ENCODE peak calls at places on chromosome 4, in eight cellular contexts. One of them, this sample, is unnamed.

GRCh38 chr4:149120331-149121014 is 678.3 kb upstream of the NR3C2 start:
- DNase-seq in brain microvascular endothelial cell: peak
- DNase-seq in HFFc6: no peak
- DNase-seq in H9: no peak
- DNase-seq in uterus: no peak
- DNase-seq in cardiac muscle cell: no peak
- DNase-seq in body of pancreas: no peak
- DNase-seq in type B pancreatic cell: no peak
- DNase-seq in this sample: no peak

GRCh38 chr4:75844151-75844662 is 58.0 kb downstream of the PPEF2 start:
- DNase-seq in brain microvascular endothelial cell: peak
- DNase-seq in HFFc6: peak
- DNase-seq in H9: no peak
- DNase-seq in uterus: peak
- DNase-seq in cardiac muscle cell: no peak
- DNase-seq in body of pancreas: no peak
- DNase-seq in type B pancreatic cell: no peak
- DNase-seq in this sample: no peak

GRCh38 chr4:1608196-1608820 is 75.8 kb downstream of the FAM53A start:
- DNase-seq in brain microvascular endothelial cell: no peak
- DNase-seq in HFFc6: no peak
- DNase-seq in H9: no peak
- DNase-seq in uterus: no peak
- DNase-seq in cardiac muscle cell: no peak
- DNase-seq in body of pancreas: no peak
- DNase-seq in type B pancreatic cell: no peak
- DNase-seq in this sample: no peak

GRCh38 chr4:134408897-134409296 is 207.3 kb upstream of the PABPC4L start:
- DNase-seq in brain microvascular endothelial cell: no peak
- DNase-seq in HFFc6: no peak
- DNase-seq in H9: no peak
- DNase-seq in uterus: no peak
- DNase-seq in cardiac muscle cell: no peak
- DNase-seq in body of pancreas: no peak
- DNase-seq in type B pancreatic cell: no peak
- DNase-seq in this sample: no peak

GRCh38 chr4:79651516-79651915 is 243.5 kb upstream of the GK2 start:
- DNase-seq in brain microvascular endothelial cell: peak
- DNase-seq in HFFc6: no peak
- DNase-seq in H9: peak
- DNase-seq in uterus: no peak
- DNase-seq in cardiac muscle cell: no peak
- DNase-seq in body of pancreas: no peak
- DNase-seq in type B pancreatic cell: no peak
- DNase-seq in this sample: no peak

GRCh38 chr4:55435136-55435535 is 39.4 kb downstream of the TMEM165 start:
- DNase-seq in brain microvascular endothelial cell: no peak
- DNase-seq in HFFc6: peak
- DNase-seq in H9: no peak
- DNase-seq in uterus: no peak
- DNase-seq in cardiac muscle cell: peak
- DNase-seq in body of pancreas: no peak
- DNase-seq in type B pancreatic cell: no peak
- DNase-seq in this sample: no peak

GRCh38 chr4:151417766-151418376 is 8.9 kb downstream of the FHIP1A start:
- DNase-seq in brain microvascular endothelial cell: no peak
- DNase-seq in HFFc6: peak
- DNase-seq in H9: no peak
- DNase-seq in uterus: no peak
- DNase-seq in cardiac muscle cell: no peak
- DNase-seq in body of pancreas: peak
- DNase-seq in type B pancreatic cell: no peak
- DNase-seq in this sample: no peak

GRCh38 chr4:99763635-99764101 is 53.0 kb upstream of the DAPP1 start:
- DNase-seq in brain microvascular endothelial cell: peak
- DNase-seq in HFFc6: peak
- DNase-seq in H9: no peak
- DNase-seq in uterus: no peak
- DNase-seq in cardiac muscle cell: no peak
- DNase-seq in body of pancreas: peak
- DNase-seq in type B pancreatic cell: no peak
- DNase-seq in this sample: no peak

GRCh38 chr4:81635747-81636146 is 164.0 kb upstream of the RASGEF1B start:
- DNase-seq in brain microvascular endothelial cell: no peak
- DNase-seq in HFFc6: no peak
- DNase-seq in H9: no peak
- DNase-seq in uterus: no peak
- DNase-seq in cardiac muscle cell: peak
- DNase-seq in body of pancreas: peak
- DNase-seq in type B pancreatic cell: no peak
- DNase-seq in this sample: no peak

GRCh38 chr4:95506264-95506663 is 42.5 kb downstream of the UNC5C start:
- DNase-seq in brain microvascular endothelial cell: peak
- DNase-seq in HFFc6: no peak
- DNase-seq in H9: no peak
- DNase-seq in uterus: no peak
- DNase-seq in cardiac muscle cell: no peak
- DNase-seq in body of pancreas: no peak
- DNase-seq in type B pancreatic cell: no peak
- DNase-seq in this sample: no peak

GRCh38 chr4:7772708-7773385 is 166.8 kb downstream of the AFAP1 start:
- DNase-seq in brain microvascular endothelial cell: no peak
- DNase-seq in HFFc6: no peak
- DNase-seq in H9: peak
- DNase-seq in uterus: peak
- DNase-seq in cardiac muscle cell: no peak
- DNase-seq in body of pancreas: no peak
- DNase-seq in type B pancreatic cell: no peak
- DNase-seq in this sample: no peak

GRCh38 chr4:101865501-101866062 is 75.1 kb downstream of the BANK1 start:
- DNase-seq in brain microvascular endothelial cell: peak
- DNase-seq in HFFc6: peak
- DNase-seq in H9: no peak
- DNase-seq in uterus: no peak
- DNase-seq in cardiac muscle cell: no peak
- DNase-seq in body of pancreas: no peak
- DNase-seq in type B pancreatic cell: no peak
- DNase-seq in this sample: no peak

GRCh38 chr4:177185151-177185550 is 124.5 kb upstream of the NEIL3 start:
- DNase-seq in brain microvascular endothelial cell: no peak
- DNase-seq in HFFc6: no peak
- DNase-seq in H9: no peak
- DNase-seq in uterus: no peak
- DNase-seq in cardiac muscle cell: no peak
- DNase-seq in body of pancreas: no peak
- DNase-seq in type B pancreatic cell: no peak
- DNase-seq in this sample: no peak

GRCh38 chr4:117225441-117225840 is 140.1 kb upstream of the TRAM1L1 start:
- DNase-seq in brain microvascular endothelial cell: no peak
- DNase-seq in HFFc6: no peak
- DNase-seq in H9: no peak
- DNase-seq in uterus: no peak
- DNase-seq in cardiac muscle cell: no peak
- DNase-seq in body of pancreas: no peak
- DNase-seq in type B pancreatic cell: no peak
- DNase-seq in this sample: no peak

GRCh38 chr4:55183926-55184599 is 58.7 kb upstream of the KDR start:
- DNase-seq in brain microvascular endothelial cell: peak
- DNase-seq in HFFc6: peak
- DNase-seq in H9: peak
- DNase-seq in uterus: no peak
- DNase-seq in cardiac muscle cell: no peak
- DNase-seq in body of pancreas: no peak
- DNase-seq in type B pancreatic cell: no peak
- DNase-seq in this sample: no peak

DNA sequence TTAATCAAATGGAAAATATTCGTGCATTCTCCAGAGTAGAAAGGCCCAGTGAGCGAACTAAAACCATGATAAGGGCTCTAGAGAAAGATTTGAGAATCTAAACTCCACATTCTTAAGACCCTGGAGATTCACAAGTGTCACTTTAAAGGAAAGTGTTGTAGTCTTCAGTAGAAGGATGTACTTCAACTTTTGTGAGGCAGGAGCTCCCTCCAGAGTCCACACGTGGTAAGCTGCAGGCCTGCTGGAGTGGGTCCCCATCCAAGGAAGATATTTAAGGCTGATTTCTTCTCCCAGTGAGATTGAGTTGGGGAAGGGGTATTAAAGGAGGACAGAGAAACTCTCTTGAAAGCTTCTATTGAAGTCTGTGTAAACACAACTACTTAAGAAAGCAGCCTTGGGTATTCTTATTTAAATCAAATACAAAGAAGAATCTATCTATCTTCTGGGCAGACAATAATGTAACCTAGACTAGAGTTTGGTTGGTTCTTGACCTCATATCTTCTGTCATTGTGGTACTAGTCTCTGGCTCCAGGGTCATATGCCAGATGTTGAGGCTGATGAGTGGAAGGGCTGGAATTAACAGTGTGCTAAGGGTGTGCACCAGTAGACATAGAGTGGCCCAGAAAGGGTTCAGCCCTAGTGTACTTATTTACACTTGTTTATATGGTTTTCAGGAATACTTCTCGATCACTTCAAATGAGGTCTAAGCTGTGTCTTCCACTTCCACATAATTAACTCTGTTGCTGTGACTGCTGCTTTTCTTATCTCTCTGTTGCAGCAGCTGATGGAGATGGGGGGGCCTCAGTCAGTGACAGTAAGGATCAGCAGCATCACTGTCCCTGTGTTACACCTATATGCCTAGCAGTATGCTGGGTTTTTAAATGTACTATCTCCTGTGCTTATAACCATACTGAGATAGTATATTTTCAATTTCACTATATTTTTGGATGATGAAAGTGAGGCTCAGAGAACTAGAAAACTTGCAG is 76.1 kb downstream of the HMGB2 start:
- DNase-seq in brain microvascular endothelial cell: peak
- DNase-seq in HFFc6: peak
- DNase-seq in H9: peak
- DNase-seq in uterus: peak
- DNase-seq in cardiac muscle cell: peak
- DNase-seq in body of pancreas: peak
- DNase-seq in type B pancreatic cell: no peak
- DNase-seq in this sample: no peak
- TF ChIP-seq CTCF in brain microvascular endothelial cell: peak
- TF ChIP-seq CTCF in HFFc6: peak
- TF ChIP-seq CTCF in H9: peak
- TF ChIP-seq CTCF in uterus: peak
- TF ChIP-seq CTCF in cardiac muscle cell: peak
- TF ChIP-seq CTCF in body of pancreas: peak
- TF ChIP-seq CTCF in type B pancreatic cell: peak
- TF ChIP-seq CTCF in this sample: peak

DNA sequence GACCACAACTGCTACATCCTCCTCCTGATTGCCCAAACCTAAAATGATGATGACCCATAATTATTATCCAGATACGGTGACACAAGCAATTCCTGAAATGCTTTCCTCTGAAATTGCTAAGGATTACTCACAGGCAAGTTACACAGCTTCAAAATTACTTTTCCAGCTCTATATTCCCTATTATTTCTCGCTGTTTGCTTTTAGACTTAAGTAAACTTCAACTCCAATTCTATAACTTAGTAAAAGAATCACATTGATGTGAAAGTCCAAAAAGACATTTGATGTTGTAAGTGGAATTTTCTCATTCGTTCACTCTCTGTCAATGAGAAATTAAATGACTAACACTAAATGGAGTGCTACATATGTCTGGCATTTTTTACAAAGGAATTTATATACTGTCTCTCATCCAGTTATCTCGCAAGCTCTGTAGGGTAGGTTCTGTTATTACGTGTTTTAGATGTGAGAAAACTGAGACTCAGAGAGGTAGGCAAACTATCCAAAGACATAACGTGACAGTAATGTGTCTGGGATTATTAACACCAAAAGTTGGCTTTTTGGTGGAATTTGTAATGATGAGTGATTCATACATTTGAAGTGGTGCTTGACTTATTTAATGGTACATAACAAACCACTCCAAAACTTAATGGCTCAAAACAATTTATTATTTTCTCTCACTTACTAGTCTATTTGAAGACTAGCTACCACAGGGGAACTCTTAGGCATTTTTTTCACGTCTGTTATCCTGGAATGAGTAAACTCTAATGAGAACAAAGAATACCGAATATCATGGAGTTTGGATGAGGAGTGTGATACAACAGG is 31.5 kb downstream of the PALLD start:
- DNase-seq in brain microvascular endothelial cell: peak
- DNase-seq in HFFc6: peak
- DNase-seq in H9: no peak
- DNase-seq in uterus: no peak
- DNase-seq in cardiac muscle cell: no peak
- DNase-seq in body of pancreas: no peak
- DNase-seq in type B pancreatic cell: no peak
- DNase-seq in this sample: no peak
- TF ChIP-seq CTCF in brain microvascular endothelial cell: no peak
- TF ChIP-seq CTCF in HFFc6: no peak
- TF ChIP-seq CTCF in H9: no peak
- TF ChIP-seq CTCF in uterus: no peak
- TF ChIP-seq CTCF in cardiac muscle cell: no peak
- TF ChIP-seq CTCF in body of pancreas: no peak
- TF ChIP-seq CTCF in type B pancreatic cell: no peak
- TF ChIP-seq CTCF in this sample: no peak

DNA sequence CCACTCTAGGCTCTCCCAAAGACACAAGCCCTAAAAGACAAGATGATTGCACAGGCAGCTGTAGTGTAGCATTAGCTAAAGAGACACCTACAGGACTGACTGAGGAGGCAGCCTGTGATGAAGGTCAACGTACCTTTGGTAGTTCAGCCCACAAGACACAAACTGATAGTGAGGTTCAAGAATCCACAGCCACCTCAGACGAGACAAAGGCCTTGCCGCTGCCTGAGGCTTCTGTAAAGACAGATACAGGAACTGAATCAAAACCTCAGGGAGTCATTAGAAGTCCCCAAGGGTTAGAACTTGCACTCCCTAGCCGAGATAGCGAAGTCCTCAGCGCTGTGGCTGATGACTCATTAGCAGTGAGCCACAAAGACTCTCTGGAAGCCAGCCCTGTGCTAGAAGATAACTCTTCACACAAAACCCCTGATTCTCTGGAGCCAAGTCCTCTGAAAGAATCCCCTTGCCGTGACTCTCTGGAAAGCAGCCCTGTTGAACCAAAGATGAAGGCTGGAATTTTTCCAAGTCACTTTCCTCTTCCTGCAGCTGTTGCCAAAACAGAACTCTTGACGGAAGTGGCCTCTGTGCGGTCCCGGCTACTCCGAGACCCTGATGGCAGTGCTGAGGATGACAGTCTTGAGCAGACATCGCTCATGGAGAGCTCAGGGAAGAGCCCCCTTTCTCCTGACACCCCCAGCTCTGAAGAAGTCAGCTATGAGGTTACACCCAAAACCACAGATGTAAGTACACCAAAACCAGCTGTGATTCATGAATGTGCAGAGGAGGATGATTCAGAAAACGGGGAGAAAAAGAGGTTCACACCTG is 306.3 kb downstream of the ANK2 start:
- DNase-seq in brain microvascular endothelial cell: peak
- DNase-seq in HFFc6: peak
- DNase-seq in H9: no peak
- DNase-seq in uterus: peak
- DNase-seq in cardiac muscle cell: no peak
- DNase-seq in body of pancreas: peak
- DNase-seq in type B pancreatic cell: no peak
- DNase-seq in this sample: no peak
- TF ChIP-seq CTCF in brain microvascular endothelial cell: peak
- TF ChIP-seq CTCF in HFFc6: peak
- TF ChIP-seq CTCF in H9: no peak
- TF ChIP-seq CTCF in uterus: no peak
- TF ChIP-seq CTCF in cardiac muscle cell: no peak
- TF ChIP-seq CTCF in body of pancreas: no peak
- TF ChIP-seq CTCF in type B pancreatic cell: no peak
- TF ChIP-seq CTCF in this sample: no peak

GRCh38 chr4:108512615-108513505 is 107.5 kb upstream of the RPL34 start:
- DNase-seq in brain microvascular endothelial cell: peak
- DNase-seq in HFFc6: peak
- DNase-seq in H9: peak
- DNase-seq in uterus: no peak
- DNase-seq in cardiac muscle cell: peak
- DNase-seq in body of pancreas: peak
- DNase-seq in type B pancreatic cell: peak
- DNase-seq in this sample: no peak
- TF ChIP-seq CTCF in brain microvascular endothelial cell: peak
- TF ChIP-seq CTCF in HFFc6: peak
- TF ChIP-seq CTCF in H9: peak
- TF ChIP-seq CTCF in uterus: no peak
- TF ChIP-seq CTCF in cardiac muscle cell: peak
- TF ChIP-seq CTCF in body of pancreas: peak
- TF ChIP-seq CTCF in type B pancreatic cell: peak
- TF ChIP-seq CTCF in this sample: no peak

This sample was measured in omental fat pad.